ENCODE peak calls at places on chromosomes 11 and 22, in ten cellular contexts. A, N, I, H, E, C, D, L, X and V are unnamed samples.

GRCh38 chr11:34640050-34640971 is 19.4 kb downstream of the EHF start:
- DNase-seq in H (no peak), I (peak), X (no peak), D (no peak), C (peak), L (no peak), N (no peak), E (no peak), A (no peak), V (no peak)

GRCh38 chr11:57164317-57164716 is 17.4 kb upstream of the LRRC55 start:
- DNase-seq in X (no peak), D (no peak), L (no peak), N (no peak), A (no peak), C (no peak), E (no peak), H (no peak), I (peak), V (no peak)

GRCh38 chr11:111918390-111919256 is at the start of gene C11orf52:
- DNase-seq in I (peak), N (no peak), A (peak), X (peak), D (no peak), C (peak), H (no peak), L (no peak), E (no peak), V (no peak)

GRCh38 chr11:2132229-2132620 is 7.0 kb downstream of the IGF2 start:
- DNase-seq in L (no peak), H (no peak), X (no peak), A (no peak), I (no peak), D (no peak), C (no peak), E (no peak), N (no peak), V (no peak)

GRCh38 chr22:29203456-29203855 is 2.2 kb upstream of the EMID1 start:
- DNase-seq in H (no peak), L (no peak), I (no peak), N (no peak), C (peak), E (no peak), D (no peak), X (no peak), A (no peak), V (no peak)

GRCh38 chr11:10401696-10402392 is 53.2 kb upstream of the AMPD3 start:
- DNase-seq in I (no peak), E (no peak), X (no peak), D (peak), L (no peak), A (no peak), C (no peak), H (no peak), N (no peak), V (no peak)

GRCh38 chr11:72069200-72069599 is 11.1 kb downstream of the NUMA1 start:
- DNase-seq in N (no peak), X (peak), L (no peak), A (peak), H (no peak), C (no peak), I (no peak), D (no peak), E (no peak), V (no peak)

GRCh38 chr22:19111140-19111539 is 11.1 kb downstream of the DGCR2 start:
- DNase-seq in C (no peak), I (no peak), L (no peak), D (no peak), N (no peak), E (no peak), H (no peak), A (no peak), X (no peak), V (no peak)

GRCh38 chr11:1112351-1113191 is 37.9 kb downstream of the MUC2 start:
- DNase-seq in C (peak), I (no peak), X (no peak), H (peak), E (no peak), L (no peak), A (no peak), D (no peak), N (no peak), V (no peak)

GRCh38 chr11:45178890-45179663 is 32.6 kb downstream of the PRDM11 start:
- DNase-seq in N (no peak), C (no peak), D (no peak), I (peak), E (no peak), A (no peak), H (no peak), X (peak), L (no peak), V (no peak)

GRCh38 chr22:38655532-38656255 is 498 bp downstream of the FAM227A start:
- DNase-seq in D (no peak), E (no peak), C (no peak), N (no peak), L (no peak), I (peak), H (no peak), A (no peak), X (peak), V (no peak)

GRCh38 chr11:74232316-74232950 is 61.3 kb downstream of the PPME1 start:
- DNase-seq in H (no peak), C (no peak), D (peak), N (no peak), X (no peak), A (no peak), I (no peak), E (no peak), L (no peak), V (no peak)

GRCh38 chr11:128512478-128513127 is 74.8 kb downstream of the ETS1 start:
- DNase-seq in H (no peak), E (no peak), I (no peak), X (no peak), L (no peak), A (no peak), N (no peak), D (peak), C (no peak), V (no peak)

GRCh38 chr22:21791635-21792625 is 56.3 kb upstream of the YPEL1 start:
- DNase-seq in D (peak), C (no peak), A (no peak), I (no peak), L (no peak), E (no peak), X (no peak), N (no peak), H (no peak), V (no peak)

GRCh38 chr11:27161071-27161470 is 120.5 kb downstream of the BBOX1 start:
- DNase-seq in E (no peak), L (no peak), H (no peak), D (no peak), X (no peak), I (no peak), C (no peak), A (no peak), N (no peak), V (no peak)

GRCh38 chr11:65542738-65543390 is 15.3 kb downstream of the LTBP3 start:
- DNase-seq in N (no peak), E (no peak), D (no peak), C (no peak), A (no peak), X (no peak), I (no peak), H (no peak), L (no peak), V (no peak)

GRCh38 chr11:67071420-67072284 is 15.0 kb downstream of the RHOD start:
- DNase-seq in X (peak), D (peak), I (peak), H (peak), L (peak), A (peak), C (peak), E (no peak), N (peak), V (peak)

GRCh38 chr22:23225724-23226496 is 45.6 kb downstream of the BCR start:
- DNase-seq in X (peak), D (peak), A (peak), C (no peak), E (no peak), I (no peak), N (no peak), H (peak), L (no peak), V (no peak)

GRCh38 chr22:30301995-30302809 is 12.9 kb upstream of the CASTOR1 start:
- DNase-seq in H (peak), E (peak), C (no peak), N (no peak), A (peak), I (no peak), D (peak), X (peak), L (peak), V (peak)

GRCh38 chr11:22685111-22685510 is 18.7 kb downstream of the GAS2 start:
- DNase-seq in I (no peak), A (no peak), N (no peak), L (no peak), C (no peak), E (no peak), X (no peak), H (no peak), D (no peak), V (no peak)

GRCh38 chr11:65553301-65554001 is 4.7 kb downstream of the LTBP3 start:
- DNase-seq in C (peak), E (no peak), A (no peak), H (no peak), D (peak), L (no peak), X (no peak), N (no peak), I (peak), V (peak)

GRCh38 chr11:30258679-30259078 is 27.9 kb downstream of the FSHB start:
- DNase-seq in A (no peak), E (no peak), N (no peak), D (no peak), I (no peak), X (no peak), L (no peak), C (no peak), H (no peak), V (no peak)